ENCODE peak calls at places on chromosomes 3 and 15, in four cellular contexts. O is stomach; C is upper lobe of left lung; R is effector memory CD4-positive, alpha-beta T cell. U is an unnamed sample. For H3K4me1, the result is how much of the 10 kb centered on the place peaks cover.

GRCh38 chr3:183883291-183884096 is 1.2 kb downstream of the PARL start:
- DNase-seq in O (no peak), C (no peak), R (no peak), U (no peak)

GRCh38 chr15:77421370-77421700 is 647 bp downstream of the HMG20A start:
- DNase-seq in O (no peak), C (peak), R (no peak), U (no peak)

GRCh38 chr3:22170370-22170769 is 419.4 kb upstream of the ZNF385D start:
- DNase-seq in O (no peak), C (no peak), R (no peak), U (no peak)

GRCh38 chr3:140236836-140237476 is 302.0 kb downstream of the CLSTN2 start:
- DNase-seq in O (no peak), C (no peak), R (no peak), U (no peak)

GRCh38 chr3:118412503-118412902 is 622.1 kb downstream of the IGSF11 start:
- DNase-seq in O (no peak), C (no peak), R (no peak), U (no peak)

GRCh38 chr15:48800811-48801460 is 9.9 kb downstream of the CEP152 start:
- DNase-seq in O (no peak), C (no peak), R (no peak), U (no peak)

GRCh38 chr15:65824941-65825544 is 33.0 kb upstream of the DENND4A start:
- DNase-seq in O (no peak), C (peak), R (no peak), U (no peak)

GRCh38 chr3:174756200-174756829 is 102.8 kb upstream of the NAALADL2 start:
- DNase-seq in O (no peak), C (no peak), R (no peak), U (no peak)

GRCh38 chr15:42385206-42385979 is 26.1 kb downstream of the CAPN3 start:
- DNase-seq in O (peak), C (no peak), R (no peak), U (no peak)

GRCh38 chr3:99322551-99322950 is 315.8 kb upstream of the COL8A1 start:
- DNase-seq in O (no peak), C (no peak), R (no peak), U (no peak)

GRCh38 chr3:110731148-110731547 is 340.5 kb upstream of the NECTIN3 start:
- DNase-seq in O (no peak), C (no peak), R (no peak), U (no peak)

GRCh38 chr3:59245879-59246501 is 196.2 kb upstream of the CFAP20DC start:
- DNase-seq in O (no peak), C (no peak), R (no peak), U (no peak)

GRCh38 chr3:14768182-14768790 is 50.5 kb upstream of the FGD5 start:
- DNase-seq in O (no peak), C (no peak), R (no peak), U (no peak)

GRCh38 chr15:78232951-78233350 is 1.4 kb downstream of the ACSBG1 start:
- DNase-seq in O (no peak), C (no peak), R (no peak), U (no peak)

GRCh38 chr3:195774917-195775316 is 36.8 kb downstream of the MUC4 start:
- DNase-seq in O (no peak), C (peak), R (no peak), U (no peak)

GRCh38 chr3:13323822-13324221 is 96.3 kb downstream of the NUP210 start:
- DNase-seq in O (no peak), C (no peak), R (no peak), U (no peak)

GRCh38 chr15:73564255-73564654 is 68.9 kb downstream of the NPTN start:
- DNase-seq in O (no peak), C (peak), R (no peak), U (no peak)

GRCh38 chr3:50194903-50195500 is 3.6 kb downstream of the GNAT1 start:
- DNase-seq in O (no peak), C (no peak), R (no peak), U (no peak)

GRCh38 chr15:39585871-39586301 is 5.0 kb downstream of the THBS1 start:
- DNase-seq in O (no peak), C (no peak), R (no peak), U (no peak)

GRCh38 chr3:189630667-189631372 is 369 bp upstream of the TP63 start:
- DNase-seq in O (no peak), C (no peak), R (no peak), U (peak)

GRCh38 chr3:52521881-52522650 is 11.6 kb downstream of the NT5DC2 start:
- DNase-seq in O (no peak), C (no peak), R (no peak), U (no peak)

GRCh38 chr3:188950832-188951489 is 220.8 kb upstream of the TPRG1 start:
- DNase-seq in O (peak), C (peak), R (no peak), U (no peak)

GRCh38 chr3:197589545-197589944 is 33.8 kb upstream of the BDH1 start:
- DNase-seq in O (no peak), C (no peak), R (no peak), U (no peak)

GRCh38 chr15:41573396-41573795 is 14.4 kb downstream of the TYRO3 start:
- DNase-seq in O (no peak), C (no peak), R (no peak), U (no peak)

GRCh38 chr3:76554717-76555116 is 485.2 kb upstream of the ROBO2 start:
- DNase-seq in O (no peak), C (no peak), R (no peak), U (no peak)

GRCh38 chr15:76994971-76995945 is at the start of gene PSTPIP1:
- DNase-seq in O (peak), C (peak), R (peak), U (peak)

GRCh38 chr3:77328631-77329030 is 288.7 kb downstream of the ROBO2 start:
- DNase-seq in O (no peak), C (no peak), R (no peak), U (no peak)

GRCh38 chr3:156691920-156692319 is 17.5 kb downstream of the TIPARP start:
- DNase-seq in O (no peak), C (no peak), R (no peak), U (no peak)

GRCh38 chr15:42285042-42285441 is 11.8 kb upstream of the TMEM87A start:
- DNase-seq in O (no peak), C (peak), R (no peak), U (no peak)

GRCh38 chr15:101556273-101556672 is 66.8 kb upstream of the PCSK6 start:
- DNase-seq in O (no peak), C (no peak), R (no peak), U (no peak)
- H3K4me1 ChIP-seq in O (under half), C (under half), R (under half), U (under half)

GRCh38 chr3:149247025-149247710 is 25.5 kb upstream of the CP start:
- DNase-seq in O (no peak), C (no peak), R (no peak), U (no peak)
- H3K4me1 ChIP-seq in O (under half), C (under half), R (under half), U (under half)

GRCh38 chr3:192844366-192844765 is 73.3 kb downstream of the MB21D2 start:
- DNase-seq in O (no peak), C (no peak), R (no peak), U (no peak)

GRCh38 chr3:192847918-192848317 is 69.7 kb downstream of the MB21D2 start:
- DNase-seq in O (no peak), C (no peak), R (no peak), U (no peak)

GRCh38 chr3:192842711-192843436 is 74.8 kb downstream of the MB21D2 start:
- DNase-seq in O (no peak), C (no peak), R (no peak), U (no peak)

GRCh38 chr3:192843742-192844350 is 73.8 kb downstream of the MB21D2 start:
- DNase-seq in O (no peak), C (no peak), R (no peak), U (no peak)

DNA sequence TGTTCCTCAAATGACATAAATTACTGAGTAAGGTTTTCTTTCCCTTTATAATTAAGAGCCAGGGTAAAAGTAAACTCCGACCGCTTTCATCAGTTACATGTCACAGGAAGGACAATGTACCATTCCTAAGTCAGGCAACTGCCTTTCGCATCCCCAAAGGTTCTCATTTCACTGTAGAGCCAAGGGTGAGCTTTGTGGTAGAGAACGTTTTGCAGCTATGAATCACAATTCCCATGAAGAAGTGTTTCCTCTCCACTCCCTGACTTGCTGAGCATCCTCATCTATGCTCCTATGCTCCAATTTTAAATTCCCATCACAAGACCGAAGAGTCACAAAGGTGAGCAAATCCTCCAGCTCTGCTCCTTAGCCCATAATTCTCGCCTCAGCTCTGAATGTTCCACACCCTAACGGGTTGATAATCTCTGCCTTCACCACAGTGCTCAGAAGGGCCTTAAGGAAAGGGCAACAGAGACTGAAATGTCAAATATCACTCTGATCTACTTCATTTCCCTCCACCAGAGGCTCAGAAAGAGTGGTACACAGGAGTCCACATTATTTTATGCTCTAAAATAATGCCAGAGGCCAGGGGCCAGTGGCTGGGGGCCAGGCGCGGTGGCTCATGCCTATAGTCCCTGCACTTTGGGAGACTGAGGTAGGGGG is 72.3 kb downstream of the MB21D2 start:
- DNase-seq in O (no peak), C (no peak), R (no peak), U (no peak)
- H3K4me1 ChIP-seq in O (under half), C (under half), R (under half), U (under half)

GRCh38 chr3:11289864-11290263 is 17.7 kb downstream of the ATG7 start:
- DNase-seq in O (no peak), C (no peak), R (no peak), U (no peak)

GRCh38 chr3:11288021-11288491 is 15.9 kb downstream of the ATG7 start:
- DNase-seq in O (no peak), C (no peak), R (no peak), U (no peak)

GRCh38 chr3:11291808-11292207 is 19.6 kb downstream of the ATG7 start:
- DNase-seq in O (no peak), C (no peak), R (no peak), U (no peak)

GRCh38 chr3:11290743-11291680 is 18.8 kb downstream of the ATG7 start:
- DNase-seq in O (no peak), C (no peak), R (peak), U (peak)

DNA sequence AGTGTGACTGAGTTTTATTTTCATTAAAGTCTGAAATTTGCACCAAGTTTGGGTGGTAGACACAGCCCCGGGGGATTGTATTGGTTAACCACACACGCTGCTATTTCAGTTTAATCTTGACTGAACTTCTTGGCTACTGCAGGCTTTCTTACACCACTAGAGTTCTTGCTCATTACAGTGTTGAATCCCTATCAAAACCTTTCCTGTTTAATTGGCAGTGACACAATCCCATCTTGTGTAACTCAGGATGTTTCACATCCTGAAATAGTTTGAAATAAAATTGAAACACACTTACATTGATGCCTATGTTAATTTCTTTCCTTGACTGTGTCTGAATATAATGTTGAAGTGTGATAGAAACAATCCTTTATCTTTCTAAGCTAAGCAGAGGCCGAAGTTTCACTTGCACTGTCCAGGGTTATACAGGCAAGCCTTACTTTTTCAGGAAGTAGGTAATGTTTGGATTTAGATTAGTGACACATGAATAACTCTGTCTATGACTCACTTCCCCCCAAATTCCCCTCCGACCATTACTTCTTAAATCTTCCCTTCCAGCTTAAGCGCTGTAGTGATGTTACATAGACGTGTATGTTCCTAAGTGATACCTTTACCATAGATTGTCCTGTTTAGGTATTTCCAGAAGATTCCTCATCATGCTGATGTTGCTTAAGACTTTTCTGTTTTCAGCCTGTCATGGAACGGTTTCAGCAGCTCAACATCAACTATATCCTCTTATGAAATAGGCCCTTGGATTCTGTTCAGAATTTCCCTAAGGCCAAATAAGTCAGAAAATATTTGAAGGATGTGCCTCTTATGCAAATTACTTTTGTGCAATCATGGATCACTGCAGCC is 16.8 kb downstream of the ATG7 start:
- DNase-seq in O (no peak), C (no peak), R (no peak), U (no peak)
- H3K4me1 ChIP-seq in O (half or more), C (half or more), R (under half), U (under half)

GRCh38 chr3:152299243-152299976 is 30.7 kb downstream of the MBNL1 start:
- DNase-seq in O (no peak), C (peak), R (peak), U (peak)
- H3K4me1 ChIP-seq in O (half or more), C (half or more), R (half or more), U (half or more)

U was measured in CD4-positive, alpha-beta memory T cell.